ENCODE peak calls at places on chromosomes 6 and 20, in eight cellular contexts. Z is left ventricle myocardium superior; M is stimulated activated CD4-positive, alpha-beta T cell treated with anti-CD3 and anti-CD28 coated beads, Interleukin-2, amount 100 ng/mL, for 24 hours; V is A172; P is memory B cell; D is Daoy; L is T-helper 1 cell; N is astrocyte of the spinal cord. W is an unnamed sample.

GRCh38 chr6:150934380-150934779 is 68.9 kb downstream of the MTHFD1L start:
- DNase-seq in P (no peak), Z (no peak), N (peak), L (no peak), V (peak), D (peak), M (no peak), W (no peak)

GRCh38 chr6:73017473-73017872 is 207.8 kb downstream of the KHDC1L start:
- DNase-seq in L (no peak), Z (no peak), N (no peak), V (no peak), M (no peak), P (no peak), D (no peak), W (no peak)

GRCh38 chr6:156778615-156779205 is 1.5 kb downstream of the ARID1B start:
- DNase-seq in M (peak), V (no peak), N (peak), P (peak), D (peak), L (peak), Z (peak), W (no peak)

GRCh38 chr20:37475258-37475657 is 45.8 kb upstream of the NNAT start:
- DNase-seq in V (no peak), P (no peak), M (no peak), D (no peak), N (no peak), L (no peak), Z (no peak), W (no peak)

GRCh38 chr6:41560440-41561192 is 14.4 kb downstream of the FOXP4 start:
- DNase-seq in V (no peak), L (peak), P (peak), D (no peak), M (peak), Z (peak), N (peak), W (no peak)

GRCh38 chr6:132570221-132570777 is at the start of gene TAAR6:
- DNase-seq in V (no peak), P (no peak), M (no peak), L (no peak), D (no peak), N (no peak), Z (no peak), W (no peak)

GRCh38 chr20:24131281-24131680 is 142.7 kb upstream of the GGTLC1 start:
- DNase-seq in Z (no peak), L (no peak), D (no peak), N (no peak), V (peak), P (no peak), M (no peak), W (no peak)

GRCh38 chr6:134170844-134171243 is 118.4 kb upstream of the SLC2A12 start:
- DNase-seq in Z (no peak), M (no peak), D (no peak), V (peak), P (no peak), L (no peak), N (peak), W (no peak)

GRCh38 chr20:48826064-48826463 is 1.7 kb downstream of the PREX1 start:
- DNase-seq in N (no peak), Z (no peak), V (no peak), M (no peak), P (no peak), L (no peak), D (no peak), W (no peak)